ENCODE peak calls at places on chromosomes 2 and 18, in nine cellular contexts. One of them, this sample, is unnamed.

GRCh38 chr2:105415007-105415406 is 16.2 kb upstream of the FHL2 start:
- ATAC-seq in naive thymus-derived CD4-positive, alpha-beta T cell: no peak
- ATAC-seq in heart right ventricle: no peak
- ATAC-seq in psoas muscle: peak; percentile 65
- ATAC-seq in PC-3: no peak
- ATAC-seq in Panc1: no peak
- ATAC-seq in Right ventricle myocardium superior: peak; percentile 15
- ATAC-seq in lower lobe of right lung: no peak
- ATAC-seq in central memory CD8-positive, alpha-beta T cell: no peak
- ATAC-seq in this sample: no peak

GRCh38 chr2:225177098-225177497 is 134.8 kb upstream of the DOCK10 start:
- ATAC-seq in PC-3: peak; percentile 56
- ATAC-seq in naive thymus-derived CD4-positive, alpha-beta T cell: no peak
- ATAC-seq in central memory CD8-positive, alpha-beta T cell: no peak
- ATAC-seq in lower lobe of right lung: no peak
- ATAC-seq in psoas muscle: peak; percentile 57
- ATAC-seq in heart right ventricle: no peak
- ATAC-seq in Right ventricle myocardium superior: no peak
- ATAC-seq in Panc1: no peak
- ATAC-seq in this sample: peak; percentile 62

GRCh38 chr2:102028470-102028869 is 36.7 kb downstream of the IL1R2 start:
- ATAC-seq in Panc1: no peak
- ATAC-seq in central memory CD8-positive, alpha-beta T cell: no peak
- ATAC-seq in lower lobe of right lung: no peak
- ATAC-seq in naive thymus-derived CD4-positive, alpha-beta T cell: no peak
- ATAC-seq in heart right ventricle: no peak
- ATAC-seq in PC-3: no peak
- ATAC-seq in Right ventricle myocardium superior: no peak
- ATAC-seq in psoas muscle: no peak
- ATAC-seq in this sample: no peak

GRCh38 chr2:159895258-159896209 is 97.5 kb upstream of the CD302 start:
- ATAC-seq in Panc1: no peak
- ATAC-seq in lower lobe of right lung: peak; percentile 59
- ATAC-seq in central memory CD8-positive, alpha-beta T cell: no peak
- ATAC-seq in psoas muscle: no peak
- ATAC-seq in heart right ventricle: no peak
- ATAC-seq in naive thymus-derived CD4-positive, alpha-beta T cell: peak; percentile 48
- ATAC-seq in PC-3: no peak
- ATAC-seq in Right ventricle myocardium superior: no peak
- ATAC-seq in this sample: peak; percentile 50

GRCh38 chr2:218405365-218406208 is 5.9 kb downstream of the CTDSP1 start:
- ATAC-seq in central memory CD8-positive, alpha-beta T cell: peak; percentile 8
- ATAC-seq in Panc1: peak; percentile 46
- ATAC-seq in Right ventricle myocardium superior: peak; percentile 1
- ATAC-seq in heart right ventricle: peak; percentile 1
- ATAC-seq in lower lobe of right lung: peak; percentile 34
- ATAC-seq in naive thymus-derived CD4-positive, alpha-beta T cell: no peak
- ATAC-seq in psoas muscle: no peak
- ATAC-seq in PC-3: peak; percentile 0
- ATAC-seq in this sample: peak; percentile 3

GRCh38 chr18:80188643-80189010 is 58.7 kb downstream of the PARD6G start:
- ATAC-seq in psoas muscle: no peak
- ATAC-seq in Panc1: no peak
- ATAC-seq in Right ventricle myocardium superior: no peak
- ATAC-seq in heart right ventricle: no peak
- ATAC-seq in PC-3: no peak
- ATAC-seq in naive thymus-derived CD4-positive, alpha-beta T cell: no peak
- ATAC-seq in lower lobe of right lung: no peak
- ATAC-seq in central memory CD8-positive, alpha-beta T cell: no peak
- ATAC-seq in this sample: no peak

GRCh38 chr2:149743842-149744468 is 156.4 kb upstream of the MMADHC start:
- ATAC-seq in Panc1: no peak
- ATAC-seq in heart right ventricle: no peak
- ATAC-seq in Right ventricle myocardium superior: no peak
- ATAC-seq in psoas muscle: no peak
- ATAC-seq in PC-3: peak; percentile 65
- ATAC-seq in lower lobe of right lung: no peak
- ATAC-seq in naive thymus-derived CD4-positive, alpha-beta T cell: no peak
- ATAC-seq in central memory CD8-positive, alpha-beta T cell: no peak
- ATAC-seq in this sample: peak; percentile 84

GRCh38 chr2:45631319-45631718 is 20.2 kb upstream of the PRKCE start:
- ATAC-seq in lower lobe of right lung: no peak
- ATAC-seq in Panc1: no peak
- ATAC-seq in heart right ventricle: no peak
- ATAC-seq in psoas muscle: no peak
- ATAC-seq in Right ventricle myocardium superior: no peak
- ATAC-seq in PC-3: no peak
- ATAC-seq in naive thymus-derived CD4-positive, alpha-beta T cell: no peak
- ATAC-seq in central memory CD8-positive, alpha-beta T cell: no peak
- ATAC-seq in this sample: no peak

GRCh38 chr2:43568226-43568625 is 27.6 kb downstream of the THADA start:
- ATAC-seq in Right ventricle myocardium superior: no peak
- ATAC-seq in lower lobe of right lung: no peak
- ATAC-seq in Panc1: no peak
- ATAC-seq in heart right ventricle: no peak
- ATAC-seq in psoas muscle: no peak
- ATAC-seq in PC-3: no peak
- ATAC-seq in central memory CD8-positive, alpha-beta T cell: no peak
- ATAC-seq in naive thymus-derived CD4-positive, alpha-beta T cell: no peak
- ATAC-seq in this sample: no peak

GRCh38 chr2:171315781-171316180 is 118.0 kb downstream of the METTL8 start:
- ATAC-seq in naive thymus-derived CD4-positive, alpha-beta T cell: no peak
- ATAC-seq in central memory CD8-positive, alpha-beta T cell: no peak
- ATAC-seq in PC-3: no peak
- ATAC-seq in Right ventricle myocardium superior: no peak
- ATAC-seq in heart right ventricle: no peak
- ATAC-seq in Panc1: no peak
- ATAC-seq in lower lobe of right lung: no peak
- ATAC-seq in psoas muscle: no peak
- ATAC-seq in this sample: no peak

GRCh38 chr18:21656402-21656801 is 44.3 kb downstream of the SNRPD1 start:
- ATAC-seq in naive thymus-derived CD4-positive, alpha-beta T cell: no peak
- ATAC-seq in Panc1: no peak
- ATAC-seq in lower lobe of right lung: no peak
- ATAC-seq in Right ventricle myocardium superior: no peak
- ATAC-seq in psoas muscle: no peak
- ATAC-seq in central memory CD8-positive, alpha-beta T cell: no peak
- ATAC-seq in PC-3: peak; percentile 98
- ATAC-seq in heart right ventricle: no peak
- ATAC-seq in this sample: peak; percentile 61

This sample was measured in SK-N-SH treated with all-trans-retinoic acid at 6 μM for 48 hours.